ENCODE peak calls at places on chromosomes 2 and 18, in five cellular contexts. S is H9, X is body of pancreas, A is heart right ventricle, F is GM12878. M is an unnamed sample.

GRCh38 chr18:35345460-35345921 is 1.3 kb upstream of the ZNF24 start:
- DNase-seq in S (no peak), X (peak), A (no peak), F (peak), M (no peak)

GRCh38 chr2:47087051-47087450 is 68.1 kb downstream of the STPG4 start:
- DNase-seq in S (no peak), X (no peak), A (no peak), F (no peak), M (no peak)

GRCh38 chr2:237060518-237061312 is 25.0 kb upstream of the COPS8 start:
- DNase-seq in S (peak), X (peak), A (peak), F (no peak), M (no peak)

GRCh38 chr2:205612661-205613060 is 69.6 kb upstream of the NRP2 start:
- DNase-seq in S (no peak), X (no peak), A (no peak), F (no peak), M (no peak)

GRCh38 chr2:238409341-238410200 is 17.2 kb upstream of the ASB1 start:
- DNase-seq in S (no peak), X (no peak), A (no peak), F (no peak), M (no peak)

GRCh38 chr2:162731917-162732804 is 106.4 kb downstream of the KCNH7 start:
- DNase-seq in S (no peak), X (no peak), A (no peak), F (peak), M (no peak)

GRCh38 chr18:22604390-22604985 is 186.8 kb upstream of the CTAGE1 start:
- DNase-seq in S (no peak), X (peak), A (peak), F (no peak), M (no peak)

GRCh38 chr2:18950598-18950933 is 361.2 kb upstream of the NT5C1B start:
- DNase-seq in S (no peak), X (no peak), A (no peak), F (no peak), M (no peak)

GRCh38 chr2:132437852-132438649 is 21.4 kb downstream of the GPR39 start:
- DNase-seq in S (no peak), X (no peak), A (no peak), F (no peak), M (no peak)

GRCh38 chr2:107776333-107776732 is 50.4 kb upstream of the RGPD4 start:
- DNase-seq in S (no peak), X (no peak), A (no peak), F (no peak), M (no peak)

GRCh38 chr2:67854798-67855197 is 208.0 kb downstream of the C1D start:
- DNase-seq in S (peak), X (no peak), A (no peak), F (no peak), M (no peak)

DNA sequence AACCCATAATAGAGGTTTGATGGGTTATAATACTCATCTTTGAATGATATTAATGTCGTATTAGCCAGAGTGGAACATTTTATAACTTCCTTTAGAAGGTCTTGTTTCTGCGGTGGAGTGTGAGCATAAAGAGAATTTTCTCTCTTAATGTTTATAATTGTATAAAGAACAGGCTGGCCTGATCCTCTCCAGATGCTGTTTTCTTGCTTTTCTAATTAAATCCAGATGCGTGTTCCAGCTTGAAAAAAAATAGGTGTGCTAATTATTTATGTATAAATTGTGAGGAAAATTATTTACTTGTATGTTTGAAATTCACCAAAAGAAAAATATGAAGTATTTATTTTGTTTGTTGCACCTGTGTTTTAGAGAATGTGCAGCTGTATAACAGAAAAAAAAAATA is 219.9 kb upstream of the NXPH2 start:
- DNase-seq in S (no peak), X (no peak), A (no peak), F (no peak), M (no peak)
- H3K27ac ChIP-seq in S (no peak), X (no peak), A (no peak), F (no peak), M (no peak)

DNA sequence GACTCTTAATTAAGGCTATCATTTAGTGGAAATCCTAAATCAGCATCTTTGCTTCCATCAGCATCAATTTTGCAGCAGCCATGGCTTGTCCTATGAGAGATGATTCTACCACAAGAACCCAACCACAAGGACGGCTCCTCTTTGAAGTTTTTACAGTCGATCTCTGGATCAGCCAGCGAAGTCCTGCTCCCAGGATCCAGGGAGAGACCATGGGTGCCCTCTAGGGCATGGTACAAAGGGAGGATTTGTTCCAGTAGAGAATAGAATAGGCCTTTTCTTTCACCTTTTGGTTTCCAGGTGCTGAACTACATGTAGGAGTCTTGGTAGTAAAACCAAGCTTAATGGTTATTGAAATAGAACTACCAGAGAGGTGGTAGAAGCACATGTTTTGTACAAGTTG is 52.7 kb downstream of the TMEM200C start:
- DNase-seq in S (no peak), X (no peak), A (no peak), F (no peak), M (no peak)
- TF ChIP-seq CTCF in S (peak), X (no peak), A (no peak), F (no peak), M (no peak)

GRCh38 chr2:11515441-11516071 is 18.3 kb upstream of the GREB1 start:
- DNase-seq in S (no peak), X (no peak), A (no peak), F (no peak), M (no peak)
- H3K27ac ChIP-seq in S (no peak), X (no peak), A (no peak), F (no peak), M (no peak)

DNA sequence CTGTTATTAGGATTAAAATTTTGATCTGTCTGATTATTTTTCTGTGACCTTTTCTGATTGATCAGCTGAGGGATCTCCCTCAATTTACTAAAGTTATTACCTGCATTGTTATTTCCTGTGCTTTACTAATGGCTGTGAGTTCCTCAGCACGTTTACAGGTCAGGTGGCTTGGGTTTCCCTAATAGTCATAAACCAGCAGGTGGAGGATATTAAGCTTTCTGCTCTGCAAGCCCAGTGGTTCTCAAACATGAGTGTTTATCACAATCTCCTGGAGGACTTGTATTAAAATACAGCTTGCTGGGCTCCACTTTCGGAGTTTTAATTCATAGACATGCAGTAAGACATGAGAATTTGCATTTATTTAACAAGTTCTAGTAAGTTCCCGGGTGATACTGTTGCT is 22.4 kb upstream of the UGP2 start:
- DNase-seq in S (no peak), X (no peak), A (no peak), F (no peak), M (no peak)
- TF ChIP-seq CTCF in S (no peak), X (no peak), A (no peak), F (no peak), M (no peak)

DNA sequence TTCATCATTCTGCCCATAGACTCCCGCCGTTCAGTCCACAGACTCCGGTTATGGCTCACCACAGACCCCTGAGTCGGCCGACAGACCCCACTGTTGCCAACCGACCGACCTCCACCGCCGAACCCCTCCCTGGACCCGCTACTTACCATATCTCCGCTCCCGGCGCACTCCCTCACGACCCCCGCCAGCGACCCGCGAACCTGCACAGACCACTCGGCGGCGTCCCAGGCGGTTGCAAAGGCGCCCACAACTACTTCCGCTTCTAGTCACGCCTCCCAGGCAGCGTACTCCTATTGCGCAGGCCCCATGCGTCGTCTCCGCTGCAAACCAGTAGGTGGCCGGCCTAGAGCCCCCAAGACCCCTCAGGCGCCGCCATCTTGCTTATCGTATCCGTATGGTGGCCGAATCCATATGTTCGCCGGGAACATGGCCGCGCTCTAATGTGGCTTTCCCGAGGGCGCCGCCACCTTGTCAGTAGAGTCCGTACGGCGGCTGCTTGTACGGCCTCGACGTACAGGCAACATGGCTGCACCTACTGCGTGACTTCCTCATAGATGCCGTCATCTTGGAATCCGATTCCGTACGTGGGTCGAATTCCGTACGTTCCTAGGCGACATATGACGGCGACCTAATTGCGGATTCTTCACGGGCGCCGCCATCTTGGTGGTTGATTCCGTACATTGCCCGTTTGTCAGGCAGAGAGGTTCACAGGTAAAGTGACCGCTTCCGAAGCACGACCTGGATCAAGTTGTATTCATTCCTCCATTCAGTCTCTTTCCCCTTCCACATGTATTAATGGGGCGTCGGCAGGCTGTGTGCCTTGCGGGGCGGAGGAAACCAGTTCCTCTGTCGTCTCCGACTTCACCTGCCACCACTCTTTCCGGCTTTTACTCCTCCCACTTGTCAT is at the start of gene CXXC1:
- DNase-seq in S (peak), X (peak), A (peak), F (peak), M (peak)
- H3K27ac ChIP-seq in S (no peak), X (peak), A (peak), F (peak), M (peak)

GRCh38 chr2:159677654-159678053 is 34.7 kb upstream of the MARCHF7 start:
- DNase-seq in S (no peak), X (no peak), A (no peak), F (no peak), M (no peak)
- TF ChIP-seq CTCF in S (peak), X (no peak), A (no peak), F (peak), M (peak)

DNA sequence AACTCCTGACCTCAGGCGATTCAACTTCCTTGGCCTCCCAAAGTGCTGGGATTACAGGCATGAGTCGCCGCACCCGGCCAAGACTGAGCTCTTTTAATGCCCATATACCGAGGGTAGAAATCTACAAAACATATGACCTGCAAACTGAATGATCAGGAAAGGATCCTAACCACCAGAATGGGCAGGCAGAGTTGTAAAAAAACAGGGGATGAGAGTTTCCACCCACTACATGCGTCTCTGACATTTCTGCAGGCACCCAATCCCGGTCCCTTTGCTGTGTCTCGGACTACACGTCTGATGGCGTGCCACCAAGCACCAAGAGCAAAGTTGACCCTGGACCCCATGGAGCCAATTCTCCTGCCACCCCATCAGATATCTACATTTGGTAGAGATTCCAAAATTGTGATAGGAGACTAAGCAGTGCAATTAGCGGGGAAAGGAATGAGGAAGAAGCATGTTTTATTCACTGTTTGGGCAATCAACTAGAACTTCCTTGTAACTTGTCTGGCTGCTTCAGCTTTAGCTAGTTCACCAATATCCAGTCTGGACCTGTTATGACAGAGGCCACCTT is 74.1 kb downstream of the ATP8B1 start:
- DNase-seq in S (no peak), X (no peak), A (no peak), F (no peak), M (peak)
- H3K27ac ChIP-seq in S (no peak), X (peak), A (no peak), F (no peak), M (no peak)